ENCODE peak calls at places on chromosomes 12 and 14, in four cellular contexts. O is CD8-positive, alpha-beta T cell; A is stimulated activated CD4-positive, alpha-beta T cell treated with anti-CD3 and anti-CD28 coated beads, Interleukin-4, amount 100 ng/mL, for 4 hours; P is SW 1271. C is an unnamed sample.

GRCh38 chr12:130438711-130439110 is 101.0 kb downstream of the PIWIL1 start:
- DNase-seq in O (no peak), P (no peak), A (no peak), C (no peak)

GRCh38 chr12:24821691-24822090 is 127.2 kb downstream of the BCAT1 start:
- DNase-seq in O (no peak), A (no peak), P (no peak), C (no peak)

GRCh38 chr14:68616255-68616902 is 176.5 kb downstream of the ZFP36L1 start:
- DNase-seq in O (no peak), A (no peak), P (peak), C (no peak)

GRCh38 chr12:55681142-55682077 is 26.3 kb downstream of the ITGA7 start:
- DNase-seq in O (no peak), A (peak), P (peak), C (no peak)

GRCh38 chr14:35332517-35333346 is 40.5 kb downstream of the PSMA6 start:
- DNase-seq in O (peak), A (peak), P (no peak), C (no peak)

GRCh38 chr14:33782923-33783322 is 168.0 kb downstream of the EGLN3 start:
- DNase-seq in P (no peak), A (no peak), O (no peak), C (no peak)

GRCh38 chr14:88040141-88040540 is 35.2 kb downstream of the GPR65 start:
- DNase-seq in A (no peak), O (no peak), P (no peak), C (no peak)

GRCh38 chr12:44223736-44224135 is 387.9 kb downstream of the TMEM117 start:
- DNase-seq in P (no peak), O (no peak), A (no peak), C (no peak)

GRCh38 chr14:61839452-61839851 is 77.2 kb downstream of the SNAPC1 start:
- DNase-seq in P (no peak), A (no peak), O (no peak), C (no peak)

GRCh38 chr12:118773956-118774723 is 207.2 kb upstream of the SRRM4 start:
- DNase-seq in P (no peak), A (no peak), O (no peak), C (no peak)

GRCh38 chr12:12784911-12785814 is at the start of gene APOLD1:
- DNase-seq in O (no peak), P (no peak), A (no peak), C (no peak)

GRCh38 chr14:66745078-66745477 is 237.1 kb downstream of the GPHN start:
- DNase-seq in A (no peak), O (no peak), P (no peak), C (no peak)

GRCh38 chr14:20412422-20412821 is 879 bp downstream of the TEP1 start:
- DNase-seq in A (no peak), P (no peak), O (peak), C (no peak)

GRCh38 chr12:57740656-57741412 is 2.3 kb upstream of the AGAP2 start:
- DNase-seq in O (peak), A (peak), P (no peak), C (peak)

GRCh38 chr14:67393689-67394088 is 18.3 kb downstream of the PLEK2 start:
- DNase-seq in O (no peak), P (no peak), A (no peak), C (no peak)

GRCh38 chr12:91142184-91142583 is 30.9 kb upstream of the LUM start:
- DNase-seq in P (no peak), O (no peak), A (no peak), C (no peak)

GRCh38 chr12:27177716-27178115 is 66.4 kb upstream of the STK38L start:
- DNase-seq in A (no peak), P (peak), O (no peak), C (no peak)

GRCh38 chr14:72619881-72620280 is 274.0 kb downstream of the DPF3 start:
- DNase-seq in O (no peak), A (no peak), P (no peak), C (no peak)

GRCh38 chr14:100201701-100202100 is 37.2 kb upstream of the YY1 start:
- DNase-seq in O (no peak), P (no peak), A (no peak), C (no peak)

GRCh38 chr14:63039800-63040380 is 5.4 kb downstream of the KCNH5 start:
- DNase-seq in P (peak), A (no peak), O (no peak), C (no peak)

GRCh38 chr14:69350892-69351291 is 47.2 kb downstream of the ERH start:
- DNase-seq in O (no peak), A (no peak), P (no peak), C (no peak)

GRCh38 chr12:92675092-92675865 is 27.5 kb upstream of the PLEKHG7 start:
- DNase-seq in A (no peak), P (no peak), O (no peak), C (no peak)

GRCh38 chr14:56216631-56217379 is 98.6 kb downstream of the PELI2 start:
- DNase-seq in P (no peak), O (no peak), A (no peak), C (no peak)

GRCh38 chr14:46820291-46820690 is 168.7 kb upstream of the RPL10L start:
- DNase-seq in A (no peak), P (no peak), O (no peak), C (no peak)

GRCh38 chr14:54864526-54864925 is 38.1 kb downstream of the GCH1 start:
- DNase-seq in A (no peak), O (no peak), P (no peak), C (no peak)

GRCh38 chr12:14696265-14696741 is at the start of gene GUCY2C:
- DNase-seq in A (no peak), O (no peak), P (no peak), C (no peak)

GRCh38 chr12:3520168-3520567 is 29.2 kb downstream of the PRMT8 start:
- DNase-seq in O (no peak), A (no peak), P (no peak), C (no peak)

GRCh38 chr12:27511031-27511722 is 12.8 kb upstream of the PPFIBP1 start:
- DNase-seq in O (no peak), A (no peak), P (no peak), C (no peak)

GRCh38 chr12:105223884-105224283 is 12.1 kb downstream of the APPL2 start:
- DNase-seq in O (no peak), A (no peak), P (no peak), C (no peak)

GRCh38 chr12:76688001-76688400 is 75.9 kb upstream of the ZDHHC17 start:
- DNase-seq in O (no peak), P (no peak), A (no peak), C (no peak)

GRCh38 chr12:4939418-4940023 is 29.8 kb downstream of the KCNA1 start:
- DNase-seq in A (no peak), O (no peak), P (no peak), C (no peak)

GRCh38 chr12:52561880-52562449 is 9.0 kb upstream of the KRT71 start:
- DNase-seq in P (peak), A (no peak), O (no peak), C (no peak)

GRCh38 chr12:3728686-3729085 is 24.2 kb downstream of the CRACR2A start:
- DNase-seq in P (no peak), A (no peak), O (peak), C (no peak)

GRCh38 chr14:37526992-37527391 is 68.1 kb downstream of the FOXA1 start:
- DNase-seq in P (no peak), O (no peak), A (no peak), C (no peak)

C was measured in effector CD4-positive, alpha-beta T cell.